ENCODE peak calls at places on chromosomes 1 and 21, in six cellular contexts. A is lung microvascular endothelial cell; X is stimulated activated CD4-positive, alpha-beta T cell treated with anti-CD3 and anti-CD28 coated beads, TNF-alpha, amount 100 ng/mL, for 48 hours; I is fibroblast of the conjunctiva; N is coronary artery; J is AG04450. C is an unnamed sample.

GRCh38 chr1:73662526-73662925 is 535.5 kb downstream of the LRRIQ3 start:
- DNase-seq in N (no peak), X (no peak), A (no peak), I (no peak), J (no peak), C (no peak)

GRCh38 chr1:240801445-240801844 is 189.5 kb upstream of the GREM2 start:
- DNase-seq in N (no peak), I (peak; percentile 44), A (no peak), J (peak; percentile 8), X (no peak), C (no peak)

GRCh38 chr1:201228011-201228983 is 37.7 kb downstream of the IGFN1 start:
- DNase-seq in A (no peak), I (no peak), J (no peak), N (peak; percentile 56), X (no peak), C (no peak)

GRCh38 chr1:160954158-160955104 is at the start of gene ITLN2:
- DNase-seq in J (no peak), I (no peak), N (no peak), X (peak; percentile 23), A (peak; percentile 28), C (peak; percentile 18)

GRCh38 chr21:41611966-41612606 is 104.1 kb upstream of the TMPRSS2 start:
- DNase-seq in A (no peak), X (no peak), J (no peak), I (no peak), N (no peak), C (peak; percentile 51)

GRCh38 chr1:37765937-37766664 is 1.2 kb upstream of the EPHA10 start:
- DNase-seq in N (no peak), A (no peak), J (no peak), I (no peak), X (no peak), C (no peak)

GRCh38 chr1:156310962-156311361 is 11.9 kb upstream of the VHLL start:
- DNase-seq in X (no peak), J (no peak), N (no peak), I (peak; percentile 64), A (peak; percentile 26), C (no peak)

GRCh38 chr1:182446033-182446669 is 3.8 kb upstream of the RGSL1 start:
- DNase-seq in A (peak; percentile 50), N (no peak), X (peak; percentile 19), I (peak; percentile 56), J (no peak), C (peak; percentile 63)

GRCh38 chr1:24198766-24199165 is 11.7 kb upstream of the IFNLR1 start:
- DNase-seq in A (no peak), I (no peak), N (no peak), X (no peak), J (no peak), C (no peak)

GRCh38 chr1:108149796-108150467 is 50.2 kb downstream of the SLC25A24 start:
- DNase-seq in N (no peak), I (no peak), A (no peak), J (no peak), X (no peak), C (no peak)

GRCh38 chr1:2226525-2227340 is 1.4 kb upstream of the SKI start:
- DNase-seq in X (no peak), J (no peak), N (peak; percentile 82), I (no peak), A (no peak), C (no peak)

GRCh38 chr1:147577033-147577773 is 35.9 kb downstream of the BCL9 start:
- DNase-seq in I (no peak), N (no peak), J (no peak), A (no peak), X (no peak), C (no peak)